ENCODE peak calls at places on chromosomes 1 and 21, in eight cellular contexts. One of them, this sample, is unnamed.

GRCh38 chr1:239814306-239814881 is 277.3 kb upstream of the FMN2 start:
- DNase-seq in NB4: peak; percentile 6
- DNase-seq in COR-L47: peak; percentile 19
- DNase-seq in fibroblast of the aortic adventitia: peak; percentile 12
- DNase-seq in heart left ventricle: no peak
- DNase-seq in activated B cell treated with CpG ODN at 0.5 μM for 24 hours: no peak
- DNase-seq in NCI-H2107: no peak
- DNase-seq in activated naive CD4-positive, alpha-beta T cell: no peak
- DNase-seq in this sample: peak; percentile 21

GRCh38 chr21:45381865-45382697 is 22.9 kb upstream of the COL18A1 start:
- DNase-seq in NB4: no peak
- DNase-seq in COR-L47: no peak
- DNase-seq in fibroblast of the aortic adventitia: no peak
- DNase-seq in heart left ventricle: peak; percentile 50
- DNase-seq in activated B cell treated with CpG ODN at 0.5 μM for 24 hours: no peak
- DNase-seq in NCI-H2107: no peak
- DNase-seq in activated naive CD4-positive, alpha-beta T cell: no peak
- DNase-seq in this sample: no peak

GRCh38 chr1:62401034-62401433 is 35.8 kb upstream of the USP1 start:
- DNase-seq in NB4: no peak
- DNase-seq in COR-L47: peak; percentile 92
- DNase-seq in fibroblast of the aortic adventitia: no peak
- DNase-seq in heart left ventricle: no peak
- DNase-seq in activated B cell treated with CpG ODN at 0.5 μM for 24 hours: no peak
- DNase-seq in NCI-H2107: no peak
- DNase-seq in activated naive CD4-positive, alpha-beta T cell: no peak
- DNase-seq in this sample: peak; percentile 94

GRCh38 chr21:24428539-24429186 is 1178.6 kb downstream of the MRPL39 start:
- DNase-seq in NB4: no peak
- DNase-seq in COR-L47: no peak
- DNase-seq in fibroblast of the aortic adventitia: no peak
- DNase-seq in heart left ventricle: no peak
- DNase-seq in activated B cell treated with CpG ODN at 0.5 μM for 24 hours: no peak
- DNase-seq in NCI-H2107: no peak
- DNase-seq in activated naive CD4-positive, alpha-beta T cell: no peak
- DNase-seq in this sample: no peak

GRCh38 chr1:231679109-231679508 is 52.5 kb downstream of the DISC1 start:
- DNase-seq in NB4: no peak
- DNase-seq in COR-L47: no peak
- DNase-seq in fibroblast of the aortic adventitia: no peak
- DNase-seq in heart left ventricle: no peak
- DNase-seq in activated B cell treated with CpG ODN at 0.5 μM for 24 hours: no peak
- DNase-seq in NCI-H2107: no peak
- DNase-seq in activated naive CD4-positive, alpha-beta T cell: no peak
- DNase-seq in this sample: peak; percentile 61

GRCh38 chr1:7218210-7218832 is 433.1 kb downstream of the CAMTA1 start:
- DNase-seq in NB4: peak; percentile 60
- DNase-seq in COR-L47: peak; percentile 27
- DNase-seq in fibroblast of the aortic adventitia: peak; percentile 44
- DNase-seq in heart left ventricle: no peak
- DNase-seq in activated B cell treated with CpG ODN at 0.5 μM for 24 hours: no peak
- DNase-seq in NCI-H2107: peak; percentile 2
- DNase-seq in activated naive CD4-positive, alpha-beta T cell: no peak
- DNase-seq in this sample: peak; percentile 42

GRCh38 chr1:211920602-211921226 is 90.2 kb upstream of the LPGAT1 start:
- DNase-seq in NB4: no peak
- DNase-seq in COR-L47: no peak
- DNase-seq in fibroblast of the aortic adventitia: peak; percentile 72
- DNase-seq in heart left ventricle: no peak
- DNase-seq in activated B cell treated with CpG ODN at 0.5 μM for 24 hours: no peak
- DNase-seq in NCI-H2107: no peak
- DNase-seq in activated naive CD4-positive, alpha-beta T cell: no peak
- DNase-seq in this sample: no peak

GRCh38 chr1:56617141-56617540 is 28.0 kb upstream of the PRKAA2 start:
- DNase-seq in NB4: no peak
- DNase-seq in COR-L47: no peak
- DNase-seq in fibroblast of the aortic adventitia: no peak
- DNase-seq in heart left ventricle: no peak
- DNase-seq in activated B cell treated with CpG ODN at 0.5 μM for 24 hours: no peak
- DNase-seq in NCI-H2107: no peak
- DNase-seq in activated naive CD4-positive, alpha-beta T cell: no peak
- DNase-seq in this sample: no peak

GRCh38 chr1:59682405-59683080 is 132.2 kb upstream of the HOOK1 start:
- DNase-seq in NB4: no peak
- DNase-seq in COR-L47: no peak
- DNase-seq in fibroblast of the aortic adventitia: peak; percentile 26
- DNase-seq in heart left ventricle: no peak
- DNase-seq in activated B cell treated with CpG ODN at 0.5 μM for 24 hours: no peak
- DNase-seq in NCI-H2107: no peak
- DNase-seq in activated naive CD4-positive, alpha-beta T cell: no peak
- DNase-seq in this sample: no peak

GRCh38 chr1:159889821-159890252 is 10.1 kb downstream of the CFAP45 start:
- DNase-seq in NB4: peak; percentile 91
- DNase-seq in COR-L47: peak; percentile 7
- DNase-seq in fibroblast of the aortic adventitia: peak; percentile 91
- DNase-seq in heart left ventricle: no peak
- DNase-seq in activated B cell treated with CpG ODN at 0.5 μM for 24 hours: no peak
- DNase-seq in NCI-H2107: no peak
- DNase-seq in activated naive CD4-positive, alpha-beta T cell: no peak
- DNase-seq in this sample: no peak

GRCh38 chr1:91781371-91781825 is 104.6 kb downstream of the TGFBR3 start:
- DNase-seq in NB4: no peak
- DNase-seq in COR-L47: no peak
- DNase-seq in fibroblast of the aortic adventitia: peak; percentile 91
- DNase-seq in heart left ventricle: no peak
- DNase-seq in activated B cell treated with CpG ODN at 0.5 μM for 24 hours: no peak
- DNase-seq in NCI-H2107: no peak
- DNase-seq in activated naive CD4-positive, alpha-beta T cell: no peak
- DNase-seq in this sample: no peak

GRCh38 chr1:115679141-115679611 is 37.4 kb downstream of the VANGL1 start:
- DNase-seq in NB4: peak; percentile 29
- DNase-seq in COR-L47: no peak
- DNase-seq in fibroblast of the aortic adventitia: peak; percentile 74
- DNase-seq in heart left ventricle: no peak
- DNase-seq in activated B cell treated with CpG ODN at 0.5 μM for 24 hours: no peak
- DNase-seq in NCI-H2107: no peak
- DNase-seq in activated naive CD4-positive, alpha-beta T cell: no peak
- DNase-seq in this sample: no peak

GRCh38 chr21:25717491-25718139 is 17.1 kb downstream of the ATP5PF start:
- DNase-seq in NB4: peak; percentile 7
- DNase-seq in COR-L47: no peak
- DNase-seq in fibroblast of the aortic adventitia: peak; percentile 69
- DNase-seq in heart left ventricle: no peak
- DNase-seq in activated B cell treated with CpG ODN at 0.5 μM for 24 hours: no peak
- DNase-seq in NCI-H2107: no peak
- DNase-seq in activated naive CD4-positive, alpha-beta T cell: no peak
- DNase-seq in this sample: no peak

GRCh38 chr1:163076981-163077761 is 8.0 kb downstream of the RGS4 start:
- DNase-seq in NB4: no peak
- DNase-seq in COR-L47: no peak
- DNase-seq in fibroblast of the aortic adventitia: no peak
- DNase-seq in heart left ventricle: no peak
- DNase-seq in activated B cell treated with CpG ODN at 0.5 μM for 24 hours: no peak
- DNase-seq in NCI-H2107: no peak
- DNase-seq in activated naive CD4-positive, alpha-beta T cell: no peak
- DNase-seq in this sample: no peak

GRCh38 chr1:45033356-45033755 is 21.3 kb downstream of the UROD start:
- DNase-seq in NB4: no peak
- DNase-seq in COR-L47: no peak
- DNase-seq in fibroblast of the aortic adventitia: no peak
- DNase-seq in heart left ventricle: no peak
- DNase-seq in activated B cell treated with CpG ODN at 0.5 μM for 24 hours: no peak
- DNase-seq in NCI-H2107: no peak
- DNase-seq in activated naive CD4-positive, alpha-beta T cell: no peak
- DNase-seq in this sample: no peak

GRCh38 chr1:207787776-207788175 is 35.9 kb downstream of the CD46 start:
- DNase-seq in NB4: no peak
- DNase-seq in COR-L47: no peak
- DNase-seq in fibroblast of the aortic adventitia: no peak
- DNase-seq in heart left ventricle: no peak
- DNase-seq in activated B cell treated with CpG ODN at 0.5 μM for 24 hours: no peak
- DNase-seq in NCI-H2107: no peak
- DNase-seq in activated naive CD4-positive, alpha-beta T cell: no peak
- DNase-seq in this sample: no peak

GRCh38 chr1:42845866-42846256 is 552 bp upstream of the ZNF691 start:
- DNase-seq in NB4: no peak
- DNase-seq in COR-L47: no peak
- DNase-seq in fibroblast of the aortic adventitia: no peak
- DNase-seq in heart left ventricle: no peak
- DNase-seq in activated B cell treated with CpG ODN at 0.5 μM for 24 hours: no peak
- DNase-seq in NCI-H2107: no peak
- DNase-seq in activated naive CD4-positive, alpha-beta T cell: no peak
- DNase-seq in this sample: no peak

GRCh38 chr1:167090289-167090942 is at the start of gene GPA33:
- DNase-seq in NB4: peak; percentile 74
- DNase-seq in COR-L47: no peak
- DNase-seq in fibroblast of the aortic adventitia: no peak
- DNase-seq in heart left ventricle: no peak
- DNase-seq in activated B cell treated with CpG ODN at 0.5 μM for 24 hours: no peak
- DNase-seq in NCI-H2107: no peak
- DNase-seq in activated naive CD4-positive, alpha-beta T cell: peak; percentile 20
- DNase-seq in this sample: no peak

GRCh38 chr1:154831470-154831869 is 38.6 kb downstream of the KCNN3 start:
- DNase-seq in NB4: no peak
- DNase-seq in COR-L47: no peak
- DNase-seq in fibroblast of the aortic adventitia: peak; percentile 37
- DNase-seq in heart left ventricle: no peak
- DNase-seq in activated B cell treated with CpG ODN at 0.5 μM for 24 hours: no peak
- DNase-seq in NCI-H2107: no peak
- DNase-seq in activated naive CD4-positive, alpha-beta T cell: no peak
- DNase-seq in this sample: no peak

GRCh38 chr1:183577897-183578470 is 12.3 kb downstream of the NCF2 start:
- DNase-seq in NB4: no peak
- DNase-seq in COR-L47: no peak
- DNase-seq in fibroblast of the aortic adventitia: no peak
- DNase-seq in heart left ventricle: no peak
- DNase-seq in activated B cell treated with CpG ODN at 0.5 μM for 24 hours: no peak
- DNase-seq in NCI-H2107: no peak
- DNase-seq in activated naive CD4-positive, alpha-beta T cell: no peak
- DNase-seq in this sample: no peak

GRCh38 chr21:44677881-44678280 is 4.1 kb downstream of the KRTAP12-1 start:
- DNase-seq in NB4: no peak
- DNase-seq in COR-L47: no peak
- DNase-seq in fibroblast of the aortic adventitia: no peak
- DNase-seq in heart left ventricle: no peak
- DNase-seq in activated B cell treated with CpG ODN at 0.5 μM for 24 hours: no peak
- DNase-seq in NCI-H2107: no peak
- DNase-seq in activated naive CD4-positive, alpha-beta T cell: no peak
- DNase-seq in this sample: no peak

GRCh38 chr1:222821239-222821638 is 6.4 kb downstream of the DISP1 start:
- DNase-seq in NB4: no peak
- DNase-seq in COR-L47: no peak
- DNase-seq in fibroblast of the aortic adventitia: peak; percentile 24
- DNase-seq in heart left ventricle: no peak
- DNase-seq in activated B cell treated with CpG ODN at 0.5 μM for 24 hours: no peak
- DNase-seq in NCI-H2107: no peak
- DNase-seq in activated naive CD4-positive, alpha-beta T cell: no peak
- DNase-seq in this sample: no peak

GRCh38 chr21:35933466-35933865 is 126.9 kb downstream of the SETD4 start:
- DNase-seq in NB4: peak; percentile 79
- DNase-seq in COR-L47: no peak
- DNase-seq in fibroblast of the aortic adventitia: peak; percentile 89
- DNase-seq in heart left ventricle: no peak
- DNase-seq in activated B cell treated with CpG ODN at 0.5 μM for 24 hours: no peak
- DNase-seq in NCI-H2107: no peak
- DNase-seq in activated naive CD4-positive, alpha-beta T cell: no peak
- DNase-seq in this sample: no peak

GRCh38 chr1:22056921-22057320 is 4.4 kb downstream of the CDC42 start:
- DNase-seq in NB4: peak; percentile 29
- DNase-seq in COR-L47: no peak
- DNase-seq in fibroblast of the aortic adventitia: no peak
- DNase-seq in heart left ventricle: no peak
- DNase-seq in activated B cell treated with CpG ODN at 0.5 μM for 24 hours: no peak
- DNase-seq in NCI-H2107: no peak
- DNase-seq in activated naive CD4-positive, alpha-beta T cell: no peak
- DNase-seq in this sample: no peak

GRCh38 chr21:33109574-33110339 is 39.8 kb downstream of the OLIG1 start:
- DNase-seq in NB4: peak; percentile 93
- DNase-seq in COR-L47: no peak
- DNase-seq in fibroblast of the aortic adventitia: no peak
- DNase-seq in heart left ventricle: no peak
- DNase-seq in activated B cell treated with CpG ODN at 0.5 μM for 24 hours: no peak
- DNase-seq in NCI-H2107: no peak
- DNase-seq in activated naive CD4-positive, alpha-beta T cell: peak; percentile 5
- DNase-seq in this sample: no peak

GRCh38 chr1:50929376-50929958 is 30.6 kb downstream of the FAF1 start:
- DNase-seq in NB4: peak; percentile 49
- DNase-seq in COR-L47: peak; percentile 12
- DNase-seq in fibroblast of the aortic adventitia: peak; percentile 69
- DNase-seq in heart left ventricle: no peak
- DNase-seq in activated B cell treated with CpG ODN at 0.5 μM for 24 hours: no peak
- DNase-seq in NCI-H2107: no peak
- DNase-seq in activated naive CD4-positive, alpha-beta T cell: no peak
- DNase-seq in this sample: peak; percentile 1

GRCh38 chr1:220353229-220354012 is 81.2 kb upstream of the RAB3GAP2 start:
- DNase-seq in NB4: peak; percentile 13
- DNase-seq in COR-L47: no peak
- DNase-seq in fibroblast of the aortic adventitia: no peak
- DNase-seq in heart left ventricle: no peak
- DNase-seq in activated B cell treated with CpG ODN at 0.5 μM for 24 hours: no peak
- DNase-seq in NCI-H2107: no peak
- DNase-seq in activated naive CD4-positive, alpha-beta T cell: no peak
- DNase-seq in this sample: no peak

This sample was measured in NCI-H146.